ENCODE peak calls at places on chromosome 9, in six cellular contexts. One of them, this sample, is unnamed.

GRCh38 chr9:128568470-128569083 is 16.2 kb downstream of the SPTAN1 start:
- DNase-seq in right lobe of liver: no peak
- DNase-seq in adipocyte: no peak
- DNase-seq in T1000: no peak
- DNase-seq in naive thymus-derived CD4-positive, alpha-beta T cell: no peak
- DNase-seq in hypothalamus: no peak
- DNase-seq in this sample: no peak

GRCh38 chr9:121690316-121690715 is 38.9 kb downstream of the DAB2IP start:
- DNase-seq in right lobe of liver: no peak
- DNase-seq in adipocyte: no peak
- DNase-seq in T1000: no peak
- DNase-seq in naive thymus-derived CD4-positive, alpha-beta T cell: no peak
- DNase-seq in hypothalamus: no peak
- DNase-seq in this sample: no peak

GRCh38 chr9:26271495-26272122 is 593.4 kb upstream of the TUSC1 start:
- DNase-seq in right lobe of liver: no peak
- DNase-seq in adipocyte: no peak
- DNase-seq in T1000: no peak
- DNase-seq in naive thymus-derived CD4-positive, alpha-beta T cell: no peak
- DNase-seq in hypothalamus: no peak
- DNase-seq in this sample: no peak

GRCh38 chr9:81031422-81032029 is 657.8 kb downstream of the TLE1 start:
- DNase-seq in right lobe of liver: no peak
- DNase-seq in adipocyte: no peak
- DNase-seq in T1000: no peak
- DNase-seq in naive thymus-derived CD4-positive, alpha-beta T cell: no peak
- DNase-seq in hypothalamus: no peak
- DNase-seq in this sample: peak

GRCh38 chr9:104177003-104177611 is 83.0 kb downstream of the SMC2 start:
- DNase-seq in right lobe of liver: no peak
- DNase-seq in adipocyte: peak
- DNase-seq in T1000: no peak
- DNase-seq in naive thymus-derived CD4-positive, alpha-beta T cell: no peak
- DNase-seq in hypothalamus: no peak
- DNase-seq in this sample: peak

GRCh38 chr9:130137081-130137869 is 34.9 kb upstream of the NCS1 start:
- DNase-seq in right lobe of liver: no peak
- DNase-seq in adipocyte: peak
- DNase-seq in T1000: no peak
- DNase-seq in naive thymus-derived CD4-positive, alpha-beta T cell: no peak
- DNase-seq in hypothalamus: no peak
- DNase-seq in this sample: no peak

GRCh38 chr9:120490888-120491595 is 88.9 kb downstream of the CDK5RAP2 start:
- DNase-seq in right lobe of liver: no peak
- DNase-seq in adipocyte: peak
- DNase-seq in T1000: no peak
- DNase-seq in naive thymus-derived CD4-positive, alpha-beta T cell: no peak
- DNase-seq in hypothalamus: no peak
- DNase-seq in this sample: no peak

GRCh38 chr9:96496368-96497116 is 46.6 kb downstream of the HABP4 start:
- DNase-seq in right lobe of liver: no peak
- DNase-seq in adipocyte: no peak
- DNase-seq in T1000: no peak
- DNase-seq in naive thymus-derived CD4-positive, alpha-beta T cell: no peak
- DNase-seq in hypothalamus: no peak
- DNase-seq in this sample: no peak

GRCh38 chr9:69674112-69674511 is 1.9 kb upstream of the APBA1 start:
- DNase-seq in right lobe of liver: no peak
- DNase-seq in adipocyte: no peak
- DNase-seq in T1000: no peak
- DNase-seq in naive thymus-derived CD4-positive, alpha-beta T cell: no peak
- DNase-seq in hypothalamus: no peak
- DNase-seq in this sample: no peak

GRCh38 chr9:93984860-93985259 is 29.7 kb upstream of the BARX1 start:
- DNase-seq in right lobe of liver: no peak
- DNase-seq in adipocyte: no peak
- DNase-seq in T1000: no peak
- DNase-seq in naive thymus-derived CD4-positive, alpha-beta T cell: no peak
- DNase-seq in hypothalamus: no peak
- DNase-seq in this sample: no peak

GRCh38 chr9:34227445-34227844 is 48.6 kb downstream of the UBAP1 start:
- DNase-seq in right lobe of liver: no peak
- DNase-seq in adipocyte: peak
- DNase-seq in T1000: no peak
- DNase-seq in naive thymus-derived CD4-positive, alpha-beta T cell: no peak
- DNase-seq in hypothalamus: no peak
- DNase-seq in this sample: no peak

GRCh38 chr9:128940946-128941755 is 6.3 kb downstream of the DOLK start:
- DNase-seq in right lobe of liver: no peak
- DNase-seq in adipocyte: no peak
- DNase-seq in T1000: no peak
- DNase-seq in naive thymus-derived CD4-positive, alpha-beta T cell: no peak
- DNase-seq in hypothalamus: no peak
- DNase-seq in this sample: no peak

GRCh38 chr9:37417857-37418618 is 4.5 kb upstream of the GRHPR start:
- DNase-seq in right lobe of liver: peak
- DNase-seq in adipocyte: no peak
- DNase-seq in T1000: no peak
- DNase-seq in naive thymus-derived CD4-positive, alpha-beta T cell: no peak
- DNase-seq in hypothalamus: no peak
- DNase-seq in this sample: no peak

GRCh38 chr9:14993891-14994554 is 83.8 kb upstream of the FREM1 start:
- DNase-seq in right lobe of liver: no peak
- DNase-seq in adipocyte: no peak
- DNase-seq in T1000: no peak
- DNase-seq in naive thymus-derived CD4-positive, alpha-beta T cell: peak
- DNase-seq in hypothalamus: no peak
- DNase-seq in this sample: no peak

GRCh38 chr9:89405832-89406231 is 87.5 kb downstream of the SECISBP2 start:
- DNase-seq in right lobe of liver: no peak
- DNase-seq in adipocyte: no peak
- DNase-seq in T1000: no peak
- DNase-seq in naive thymus-derived CD4-positive, alpha-beta T cell: no peak
- DNase-seq in hypothalamus: no peak
- DNase-seq in this sample: no peak

GRCh38 chr9:126150411-126151030 is 176.1 kb upstream of the MVB12B start:
- DNase-seq in right lobe of liver: peak
- DNase-seq in adipocyte: no peak
- DNase-seq in T1000: no peak
- DNase-seq in naive thymus-derived CD4-positive, alpha-beta T cell: no peak
- DNase-seq in hypothalamus: no peak
- DNase-seq in this sample: no peak

GRCh38 chr9:16726023-16726422 is 144.4 kb downstream of the BNC2 start:
- DNase-seq in right lobe of liver: no peak
- DNase-seq in adipocyte: peak
- DNase-seq in T1000: no peak
- DNase-seq in naive thymus-derived CD4-positive, alpha-beta T cell: no peak
- DNase-seq in hypothalamus: no peak
- DNase-seq in this sample: no peak

GRCh38 chr9:105070176-105070575 is 142.2 kb upstream of the ABCA1 start:
- DNase-seq in right lobe of liver: no peak
- DNase-seq in adipocyte: no peak
- DNase-seq in T1000: no peak
- DNase-seq in naive thymus-derived CD4-positive, alpha-beta T cell: no peak
- DNase-seq in hypothalamus: no peak
- DNase-seq in this sample: no peak

GRCh38 chr9:99822596-99823391 is 1.1 kb downstream of the NR4A3 start:
- DNase-seq in right lobe of liver: peak
- DNase-seq in adipocyte: peak
- DNase-seq in T1000: peak
- DNase-seq in naive thymus-derived CD4-positive, alpha-beta T cell: peak
- DNase-seq in hypothalamus: peak
- DNase-seq in this sample: peak

This sample was measured in pancreas.